ENCODE peak calls at places on chromosomes 11 and 22, in five cellular contexts. B, S, W, D and R are unnamed samples. For H3K27me3, the result is how much of the 10 kb centered on the place peaks cover.

GRCh38 chr11:34250732-34251639 is 106.8 kb downstream of the ABTB2 start:
- DNase-seq in B (peak), S (no peak), D (no peak), W (peak), R (no peak)

GRCh38 chr11:47606731-47607130 is 12.5 kb upstream of the C1QTNF4 start:
- DNase-seq in D (no peak), S (no peak), B (no peak), W (no peak), R (no peak)

GRCh38 chr11:19168090-19168489 is 33.7 kb downstream of the CSRP3 start:
- DNase-seq in S (no peak), W (no peak), D (no peak), B (no peak), R (no peak)

GRCh38 chr11:75655619-75656018 is 13.2 kb downstream of the MAP6 start:
- DNase-seq in W (no peak), B (no peak), D (no peak), S (no peak), R (no peak)

GRCh38 chr11:64970731-64971151 is 1.2 kb downstream of the MAJIN start:
- DNase-seq in S (no peak), B (no peak), W (peak), D (no peak), R (no peak)

GRCh38 chr11:40722179-40722795 is 737.2 kb downstream of the LRRC4C start:
- DNase-seq in S (peak), D (peak), B (no peak), W (peak), R (no peak)

GRCh38 chr11:94449029-94449428 is 44.6 kb downstream of the MRE11 start:
- DNase-seq in D (no peak), W (no peak), B (no peak), S (no peak), R (no peak)

GRCh38 chr22:19700790-19701419 is 13.4 kb upstream of the SEPTIN5 start:
- DNase-seq in D (no peak), S (no peak), W (no peak), B (no peak), R (no peak)

GRCh38 chr11:64932324-64932723 is 3.4 kb downstream of the GPHA2 start:
- DNase-seq in B (no peak), S (no peak), D (no peak), W (no peak), R (no peak)

GRCh38 chr22:48180631-48181030 is 1418.2 kb downstream of the TBC1D22A start:
- DNase-seq in W (no peak), D (no peak), B (no peak), S (no peak), R (no peak)

GRCh38 chr22:44685384-44686056 is 16.5 kb upstream of the PRR5 start:
- DNase-seq in S (no peak), B (peak), D (peak), W (peak), R (no peak)

GRCh38 chr11:133227674-133228111 is 304.6 kb downstream of the OPCML start:
- DNase-seq in S (no peak), D (no peak), W (no peak), B (no peak), R (no peak)

GRCh38 chr11:2844116-2844515 is 41.5 kb downstream of the CDKN1C start:
- DNase-seq in B (no peak), W (peak), D (no peak), S (no peak), R (no peak)

GRCh38 chr22:21104126-21104691 is 58.5 kb downstream of the LRRC74B start:
- DNase-seq in D (no peak), B (no peak), W (no peak), S (no peak), R (no peak)

GRCh38 chr11:2924381-2924780 is 4.8 kb downstream of the PHLDA2 start:
- DNase-seq in D (no peak), B (no peak), W (peak), S (no peak), R (no peak)

GRCh38 chr22:35524966-35525686 is 15.5 kb upstream of the RASD2 start:
- DNase-seq in D (no peak), B (no peak), S (peak), W (no peak), R (no peak)

GRCh38 chr11:102846292-102846691 is 2.9 kb upstream of the MMP3 start:
- DNase-seq in B (no peak), W (peak), S (no peak), D (no peak), R (no peak)

GRCh38 chr11:69140635-69141034 is 15.1 kb upstream of the SMIM38 start:
- DNase-seq in D (no peak), S (no peak), B (no peak), W (no peak), R (no peak)

GRCh38 chr11:47184711-47185304 is 1.4 kb downstream of the PACSIN3 start:
- DNase-seq in B (no peak), W (no peak), D (no peak), S (peak), R (no peak)

GRCh38 chr11:57357827-57358226 is 19.7 kb downstream of the P2RX3 start:
- DNase-seq in D (no peak), S (no peak), B (no peak), W (no peak), R (no peak)

GRCh38 chr11:72225411-72225951 is 914 bp downstream of the INPPL1 start:
- DNase-seq in D (no peak), W (peak), S (peak), B (peak), R (no peak)

GRCh38 chr11:110374921-110375320 is 54.8 kb upstream of the FDX1 start:
- DNase-seq in B (no peak), W (no peak), D (no peak), S (no peak), R (no peak)

GRCh38 chr11:122494171-122494570 is 161.4 kb upstream of the UBASH3B start:
- DNase-seq in W (peak), B (no peak), D (no peak), S (no peak), R (no peak)

GRCh38 chr11:106503901-106504300 is 426.4 kb downstream of the AASDHPPT start:
- DNase-seq in B (no peak), W (no peak), S (no peak), D (no peak), R (no peak)

GRCh38 chr22:39681038-39681861 is 110.7 kb downstream of the CACNA1I start:
- DNase-seq in D (no peak), S (no peak), B (no peak), W (no peak), R (no peak)

GRCh38 chr22:39682994-39683393 is 112.4 kb downstream of the CACNA1I start:
- DNase-seq in D (no peak), W (no peak), S (no peak), B (no peak), R (no peak)

GRCh38 chr22:39685336-39686177 is 115.0 kb downstream of the CACNA1I start:
- DNase-seq in D (no peak), S (no peak), B (no peak), W (no peak), R (no peak)

GRCh38 chr22:39684702-39685281 is 114.2 kb downstream of the CACNA1I start:
- DNase-seq in W (peak), B (no peak), S (no peak), D (no peak), R (no peak)

DNA sequence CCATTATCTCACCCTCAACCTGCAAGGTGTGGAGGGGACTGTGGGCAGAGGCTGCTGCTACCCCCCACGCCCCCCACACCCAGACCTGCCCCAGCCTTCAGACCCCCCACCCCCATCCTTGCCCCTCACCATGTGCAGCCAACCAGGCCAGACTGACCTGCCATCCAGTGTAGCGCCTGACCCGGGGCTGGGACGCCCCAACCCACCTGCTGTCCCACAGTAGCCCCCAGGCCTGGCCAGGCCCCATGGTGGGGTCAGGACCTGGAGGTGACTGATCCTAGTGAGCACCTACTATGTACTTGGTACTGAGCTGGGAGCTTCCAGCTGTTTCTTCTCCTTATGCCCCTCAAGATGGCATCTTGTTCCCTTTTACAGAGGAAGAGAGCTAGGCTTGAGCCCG is 113.1 kb downstream of the CACNA1I start:
- DNase-seq in S (no peak), D (no peak), B (no peak), W (no peak), R (no peak)
- H3K27me3 ChIP-seq in S (half or more), D (half or more), B (under half), W (under half), R (under half)

GRCh38 chr11:30424336-30424735 is 101.4 kb downstream of the ARL14EP start:
- DNase-seq in B (no peak), S (no peak), D (no peak), W (no peak), R (no peak)

GRCh38 chr11:30424851-30425250 is 101.9 kb downstream of the ARL14EP start:
- DNase-seq in S (no peak), D (no peak), B (no peak), W (no peak), R (no peak)

GRCh38 chr11:30422828-30423648 is 100.1 kb downstream of the ARL14EP start:
- DNase-seq in D (no peak), B (no peak), W (no peak), S (no peak), R (no peak)

GRCh38 chr11:30422389-30422788 is 99.5 kb downstream of the ARL14EP start:
- DNase-seq in S (no peak), B (no peak), W (no peak), D (no peak), R (no peak)

GRCh38 chr11:30423886-30424285 is 101.0 kb downstream of the ARL14EP start:
- DNase-seq in W (no peak), B (no peak), S (no peak), D (no peak), R (no peak)
- H3K4me3 ChIP-seq in W (no peak), B (no peak), S (no peak), D (no peak), R (no peak)

DNA sequence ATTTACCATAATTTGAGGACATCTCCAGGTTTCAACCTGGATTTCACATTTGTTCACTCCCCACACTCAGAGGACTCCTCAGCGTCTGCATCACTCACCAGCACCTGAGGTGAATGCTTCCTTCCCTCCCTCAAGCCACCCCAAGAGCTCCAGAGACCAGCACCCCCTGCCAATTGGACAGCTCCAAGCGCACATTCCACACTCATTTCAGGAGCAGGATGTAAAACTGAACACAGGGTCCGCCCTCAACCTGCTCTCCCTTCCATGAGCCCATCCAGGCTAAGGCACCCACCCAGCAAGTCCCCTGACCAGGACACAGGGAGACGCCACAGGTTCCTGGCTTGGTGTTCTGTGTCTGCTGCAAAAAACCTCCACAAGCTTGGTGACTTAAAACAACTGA is 3.9 kb downstream of the SCGB1D1 start:
- DNase-seq in B (no peak), S (no peak), D (no peak), W (peak), R (no peak)
- H3K27me3 ChIP-seq in B (under half), S (under half), D (under half), W (half or more), R (under half)

GRCh38 chr11:7516488-7516887 is 2.7 kb downstream of the PPFIBP2 start:
- DNase-seq in W (no peak), S (no peak), B (no peak), D (no peak), R (no peak)
- H3K4me3 ChIP-seq in W (no peak), S (no peak), B (no peak), D (no peak), R (no peak)